ENCODE peak calls at places on chromosomes 2 and 18, in nine cellular contexts. C, M, J, U, E, G, D, B and Y are unnamed samples.

GRCh38 chr2:96665083-96665569 is 22.6 kb downstream of the FER1L5 start:
- DNase-seq in C (peak), M (peak), J (no peak), U (no peak), E (peak), G (peak), D (no peak), B (no peak), Y (no peak)

GRCh38 chr18:2420367-2420766 is 150.9 kb downstream of the METTL4 start:
- DNase-seq in C (no peak), M (no peak), J (no peak), U (no peak), E (no peak), G (no peak), D (no peak), B (no peak), Y (no peak)

GRCh38 chr2:127058246-127058580 is 48.7 kb downstream of the BIN1 start:
- DNase-seq in C (no peak), M (no peak), J (no peak), U (no peak), E (peak), G (no peak), D (no peak), B (no peak), Y (no peak)

GRCh38 chr2:199973703-199974102 is 18.3 kb downstream of the MAIP1 start:
- DNase-seq in C (no peak), M (no peak), J (no peak), U (peak), E (peak), G (no peak), D (no peak), B (no peak), Y (peak)

GRCh38 chr2:181741756-181742155 is 61.4 kb upstream of the NEUROD1 start:
- DNase-seq in C (no peak), M (peak), J (no peak), U (no peak), E (no peak), G (no peak), D (no peak), B (no peak), Y (no peak)

GRCh38 chr2:72027426-72028161 is 120.1 kb downstream of the CYP26B1 start:
- DNase-seq in C (no peak), M (peak), J (no peak), U (no peak), E (no peak), G (no peak), D (no peak), B (no peak), Y (no peak)

GRCh38 chr2:203328735-203329549 is 748 bp downstream of the ABI2 start:
- DNase-seq in C (peak), M (peak), J (peak), U (peak), E (peak), G (peak), D (peak), B (peak), Y (peak)

GRCh38 chr2:11270891-11271290 is 73.5 kb downstream of the ROCK2 start:
- DNase-seq in C (peak), M (peak), J (no peak), U (no peak), E (no peak), G (no peak), D (no peak), B (no peak), Y (no peak)

GRCh38 chr18:51029378-51029693 is 677 bp upstream of the SMAD4 start:
- DNase-seq in C (no peak), M (no peak), J (no peak), U (no peak), E (no peak), G (no peak), D (no peak), B (no peak), Y (no peak)

GRCh38 chr2:127128508-127128907 is 21.6 kb upstream of the BIN1 start:
- DNase-seq in C (no peak), M (no peak), J (peak), U (no peak), E (no peak), G (no peak), D (no peak), B (no peak), Y (peak)

GRCh38 chr2:187783446-187783845 is 229.2 kb upstream of the TFPI start:
- DNase-seq in C (peak), M (peak), J (no peak), U (no peak), E (no peak), G (no peak), D (no peak), B (no peak), Y (no peak)

GRCh38 chr2:120254178-120254577 is 1.5 kb downstream of the RALB start:
- DNase-seq in C (no peak), M (no peak), J (no peak), U (no peak), E (no peak), G (no peak), D (no peak), B (no peak), Y (no peak)

GRCh38 chr2:229725716-229726346 is 11.5 kb upstream of the DNER start:
- DNase-seq in C (peak), M (peak), J (no peak), U (no peak), E (no peak), G (no peak), D (no peak), B (no peak), Y (no peak)

GRCh38 chr18:3502650-3503049 is 52.7 kb downstream of the TGIF1 start:
- DNase-seq in C (no peak), M (no peak), J (no peak), U (no peak), E (no peak), G (no peak), D (no peak), B (no peak), Y (no peak)

GRCh38 chr2:31108887-31109286 is 29.4 kb downstream of the GALNT14 start:
- DNase-seq in C (no peak), M (peak), J (no peak), U (no peak), E (no peak), G (no peak), D (no peak), B (no peak), Y (peak)

GRCh38 chr18:62596145-62597005 is 73.5 kb downstream of the ZCCHC2 start:
- DNase-seq in C (no peak), M (no peak), J (no peak), U (peak), E (no peak), G (no peak), D (no peak), B (no peak), Y (no peak)

GRCh38 chr2:98508690-98509054 is 64.0 kb downstream of the INPP4A start:
- DNase-seq in C (peak), M (no peak), J (no peak), U (no peak), E (no peak), G (no peak), D (no peak), B (no peak), Y (peak)

GRCh38 chr18:78922856-78923255 is 56.8 kb upstream of the SALL3 start:
- DNase-seq in C (no peak), M (no peak), J (no peak), U (no peak), E (no peak), G (no peak), D (no peak), B (no peak), Y (no peak)

GRCh38 chr2:235848055-235848454 is 320.1 kb downstream of the GBX2 start:
- DNase-seq in C (no peak), M (no peak), J (no peak), U (no peak), E (no peak), G (no peak), D (no peak), B (no peak), Y (no peak)

GRCh38 chr18:4107049-4107459 is 348.1 kb downstream of the DLGAP1 start:
- DNase-seq in C (no peak), M (no peak), J (no peak), U (no peak), E (no peak), G (no peak), D (no peak), B (no peak), Y (peak)

GRCh38 chr18:50282521-50283335 is 1.4 kb upstream of the MBD1 start:
- DNase-seq in C (no peak), M (no peak), J (no peak), U (peak), E (no peak), G (no peak), D (no peak), B (no peak), Y (no peak)

GRCh38 chr2:109703798-109704197 is 89.6 kb downstream of the SOWAHC start:
- DNase-seq in C (no peak), M (no peak), J (no peak), U (no peak), E (no peak), G (no peak), D (no peak), B (no peak), Y (no peak)

GRCh38 chr2:45869165-45869501 is 217.7 kb downstream of the PRKCE start:
- DNase-seq in C (peak), M (no peak), J (no peak), U (no peak), E (no peak), G (peak), D (no peak), B (no peak), Y (no peak)

GRCh38 chr2:33126973-33127372 is 180.2 kb downstream of the LTBP1 start:
- DNase-seq in C (peak), M (peak), J (no peak), U (no peak), E (no peak), G (no peak), D (no peak), B (no peak), Y (no peak)

GRCh38 chr2:9288233-9288632 is 81.6 kb downstream of the ASAP2 start:
- DNase-seq in C (peak), M (peak), J (no peak), U (no peak), E (peak), G (peak), D (no peak), B (no peak), Y (no peak)

GRCh38 chr2:228613133-228613532 is 431.6 kb upstream of the SPHKAP start:
- DNase-seq in C (peak), M (peak), J (no peak), U (no peak), E (no peak), G (peak), D (no peak), B (no peak), Y (no peak)

GRCh38 chr18:22999212-22999611 is 66.1 kb downstream of the RBBP8 start:
- DNase-seq in C (peak), M (no peak), J (no peak), U (no peak), E (no peak), G (no peak), D (no peak), B (no peak), Y (no peak)

GRCh38 chr2:50975546-50975945 is 56.4 kb downstream of the NRXN1 start:
- DNase-seq in C (no peak), M (no peak), J (no peak), U (no peak), E (no peak), G (no peak), D (no peak), B (no peak), Y (no peak)

GRCh38 chr2:120396519-120397361 is 50.8 kb downstream of the INHBB start:
- DNase-seq in C (no peak), M (no peak), J (no peak), U (no peak), E (no peak), G (no peak), D (no peak), B (no peak), Y (no peak)

GRCh38 chr2:230902180-230902899 is 22.7 kb downstream of the GPR55 start:
- DNase-seq in C (peak), M (peak), J (peak), U (peak), E (peak), G (no peak), D (no peak), B (no peak), Y (peak)

GRCh38 chr2:128562471-128563347 is 244.0 kb upstream of the HS6ST1 start:
- DNase-seq in C (peak), M (no peak), J (no peak), U (no peak), E (no peak), G (no peak), D (no peak), B (no peak), Y (no peak)

GRCh38 chr2:128535928-128536327 is 217.3 kb upstream of the HS6ST1 start:
- DNase-seq in C (peak), M (peak), J (no peak), U (no peak), E (peak), G (peak), D (no peak), B (no peak), Y (no peak)

GRCh38 chr2:187994464-187995331 is 297.0 kb upstream of the GULP1 start:
- DNase-seq in C (peak), M (peak), J (peak), U (peak), E (no peak), G (no peak), D (no peak), B (no peak), Y (peak)

GRCh38 chr2:10285578-10286198 is 17.0 kb upstream of the HPCAL1 start:
- DNase-seq in C (no peak), M (peak), J (peak), U (peak), E (peak), G (peak), D (no peak), B (peak), Y (peak)

GRCh38 chr2:106195996-106196395 is 1.9 kb upstream of the UXS1 start:
- DNase-seq in C (no peak), M (no peak), J (no peak), U (no peak), E (no peak), G (no peak), D (no peak), B (no peak), Y (no peak)

GRCh38 chr18:28161608-28162599 is 15.0 kb downstream of the CDH2 start:
- DNase-seq in C (peak), M (peak), J (no peak), U (no peak), E (no peak), G (no peak), D (no peak), B (no peak), Y (no peak)